ENCODE peak calls at places on chromosomes 11 and 22, in six cellular contexts. One of them, this sample, is unnamed.

GRCh38 chr11:65116370-65117205 is 913 bp downstream of the ZNHIT2 start:
- DNase-seq in A549: no peak
- DNase-seq in GM12891: no peak
- DNase-seq in ELR: peak; percentile 74
- DNase-seq in RWPE2: peak; percentile 71
- DNase-seq in midbrain: peak; percentile 14
- DNase-seq in this sample: peak; percentile 91

GRCh38 chr22:46047226-46047625 is 70.3 kb upstream of the WNT7B start:
- DNase-seq in RWPE2: peak; percentile 19
- DNase-seq in midbrain: no peak
- DNase-seq in GM12891: no peak
- DNase-seq in ELR: no peak
- DNase-seq in A549: no peak
- DNase-seq in this sample: peak; percentile 27

GRCh38 chr11:29293825-29294224 is 723.0 kb downstream of the KCNA4 start:
- DNase-seq in midbrain: no peak
- DNase-seq in GM12891: no peak
- DNase-seq in A549: peak; percentile 12
- DNase-seq in RWPE2: no peak
- DNase-seq in ELR: peak; percentile 86
- DNase-seq in this sample: no peak

GRCh38 chr11:64545605-64546004 is 45.4 kb upstream of the SLC22A12 start:
- DNase-seq in RWPE2: peak; percentile 92
- DNase-seq in ELR: peak; percentile 95
- DNase-seq in A549: peak; percentile 79
- DNase-seq in GM12891: no peak
- DNase-seq in midbrain: no peak
- DNase-seq in this sample: no peak

GRCh38 chr22:37806409-37807338 is 1.1 kb upstream of the GCAT start:
- DNase-seq in GM12891: no peak
- DNase-seq in A549: no peak
- DNase-seq in RWPE2: no peak
- DNase-seq in midbrain: no peak
- DNase-seq in ELR: peak; percentile 82
- DNase-seq in this sample: no peak

GRCh38 chr11:105767945-105768344 is 158.1 kb downstream of the GRIA4 start:
- DNase-seq in ELR: no peak
- DNase-seq in GM12891: no peak
- DNase-seq in midbrain: no peak
- DNase-seq in A549: no peak
- DNase-seq in RWPE2: no peak
- DNase-seq in this sample: no peak

GRCh38 chr22:38187413-38188212 is 6.0 kb upstream of the PLA2G6 start:
- DNase-seq in ELR: peak; percentile 43
- DNase-seq in GM12891: no peak
- DNase-seq in midbrain: no peak
- DNase-seq in A549: no peak
- DNase-seq in RWPE2: no peak
- DNase-seq in this sample: no peak

GRCh38 chr22:28884754-28885375 is 1.5 kb downstream of the ZNRF3 start:
- DNase-seq in RWPE2: no peak
- DNase-seq in GM12891: no peak
- DNase-seq in ELR: peak; percentile 29
- DNase-seq in midbrain: no peak
- DNase-seq in A549: no peak
- DNase-seq in this sample: no peak

GRCh38 chr22:27755521-27756211 is 45.9 kb downstream of the MN1 start:
- DNase-seq in RWPE2: no peak
- DNase-seq in GM12891: no peak
- DNase-seq in midbrain: no peak
- DNase-seq in A549: no peak
- DNase-seq in ELR: no peak
- DNase-seq in this sample: no peak

GRCh38 chr11:101867951-101868350 is 46.9 kb upstream of the CEP126 start:
- DNase-seq in RWPE2: no peak
- DNase-seq in GM12891: no peak
- DNase-seq in A549: no peak
- DNase-seq in ELR: peak; percentile 20
- DNase-seq in midbrain: no peak
- DNase-seq in this sample: no peak